ENCODE peak calls at places on chromosomes 7 and 10, in five cellular contexts. One of them, this sample, is unnamed.

GRCh38 chr10:33478675-33479125 is 144.2 kb upstream of the NRP1 start:
- DNase-seq in activated CD4-positive, CD25-positive, alpha-beta regulatory T cell treated with anti-CD3 and anti-CD28 coated beads, Interleukin-2, amount 50 U/mL, for 72 hours: no peak
- DNase-seq in AG04450: no peak
- DNase-seq in heart right ventricle: no peak
- DNase-seq in H7: no peak
- DNase-seq in this sample: no peak

GRCh38 chr10:102421645-102422585 is 1.3 kb downstream of the FBXL15 start:
- DNase-seq in activated CD4-positive, CD25-positive, alpha-beta regulatory T cell treated with anti-CD3 and anti-CD28 coated beads, Interleukin-2, amount 50 U/mL, for 72 hours: no peak
- DNase-seq in AG04450: no peak
- DNase-seq in heart right ventricle: no peak
- DNase-seq in H7: peak; percentile 74
- DNase-seq in this sample: peak; percentile 33

GRCh38 chr7:83751217-83751616 is 102.3 kb upstream of the SEMA3E start:
- DNase-seq in AG04450: no peak
- DNase-seq in H7: no peak
- DNase-seq in heart right ventricle: no peak
- DNase-seq in activated CD4-positive, CD25-positive, alpha-beta regulatory T cell treated with anti-CD3 and anti-CD28 coated beads, Interleukin-2, amount 50 U/mL, for 72 hours: no peak
- DNase-seq in this sample: no peak

GRCh38 chr10:73999703-74000102 is 1.8 kb downstream of the VCL start:
- DNase-seq in activated CD4-positive, CD25-positive, alpha-beta regulatory T cell treated with anti-CD3 and anti-CD28 coated beads, Interleukin-2, amount 50 U/mL, for 72 hours: no peak
- DNase-seq in H7: no peak
- DNase-seq in heart right ventricle: no peak
- DNase-seq in AG04450: no peak
- DNase-seq in this sample: no peak

GRCh38 chr7:82699773-82700186 is 256.2 kb upstream of the CACNA2D1 start:
- DNase-seq in activated CD4-positive, CD25-positive, alpha-beta regulatory T cell treated with anti-CD3 and anti-CD28 coated beads, Interleukin-2, amount 50 U/mL, for 72 hours: no peak
- DNase-seq in AG04450: no peak
- DNase-seq in heart right ventricle: no peak
- DNase-seq in H7: no peak
- DNase-seq in this sample: no peak

GRCh38 chr10:6204063-6204340 is 1.3 kb downstream of the PFKFB3 start:
- DNase-seq in H7: peak; percentile 87
- DNase-seq in AG04450: no peak
- DNase-seq in heart right ventricle: peak; percentile 55
- DNase-seq in activated CD4-positive, CD25-positive, alpha-beta regulatory T cell treated with anti-CD3 and anti-CD28 coated beads, Interleukin-2, amount 50 U/mL, for 72 hours: peak; percentile 69
- DNase-seq in this sample: peak; percentile 76

GRCh38 chr10:22379059-22379458 is 33.8 kb downstream of the SPAG6 start:
- DNase-seq in heart right ventricle: no peak
- DNase-seq in H7: no peak
- DNase-seq in AG04450: no peak
- DNase-seq in activated CD4-positive, CD25-positive, alpha-beta regulatory T cell treated with anti-CD3 and anti-CD28 coated beads, Interleukin-2, amount 50 U/mL, for 72 hours: no peak
- DNase-seq in this sample: no peak

GRCh38 chr7:30612658-30613265 is 18.1 kb downstream of the GARS1 start:
- DNase-seq in activated CD4-positive, CD25-positive, alpha-beta regulatory T cell treated with anti-CD3 and anti-CD28 coated beads, Interleukin-2, amount 50 U/mL, for 72 hours: no peak
- DNase-seq in heart right ventricle: no peak
- DNase-seq in AG04450: peak; percentile 18
- DNase-seq in H7: no peak
- DNase-seq in this sample: no peak

GRCh38 chr10:27461312-27461711 is 42.8 kb upstream of the RAB18 start:
- DNase-seq in activated CD4-positive, CD25-positive, alpha-beta regulatory T cell treated with anti-CD3 and anti-CD28 coated beads, Interleukin-2, amount 50 U/mL, for 72 hours: no peak
- DNase-seq in H7: no peak
- DNase-seq in AG04450: no peak
- DNase-seq in heart right ventricle: no peak
- DNase-seq in this sample: no peak

GRCh38 chr10:6406220-6407033 is 173.6 kb downstream of the PRKCQ start:
- DNase-seq in H7: no peak
- DNase-seq in activated CD4-positive, CD25-positive, alpha-beta regulatory T cell treated with anti-CD3 and anti-CD28 coated beads, Interleukin-2, amount 50 U/mL, for 72 hours: no peak
- DNase-seq in heart right ventricle: no peak
- DNase-seq in AG04450: no peak
- DNase-seq in this sample: peak; percentile 39